ENCODE peak calls at places on chromosomes 11 and 22, in nine cellular contexts. Z is LoVo, Y is activated T-helper 1 cell treated with Interleukin-2 at 50 U/mL for 16 hours, V is NCI-H82, K is body of pancreas, X is activated T-cell treated with anti-CD3 and anti-CD28 coated beads for 4 hours, J is GM12891, A is HCT116, W is NCI-H345. G is an unnamed sample.

GRCh38 chr22:17911312-17911705 is 113.1 kb downstream of the MICAL3 start:
- DNase-seq in Y (no peak), X (no peak), J (no peak), Z (no peak), A (no peak), W (no peak), K (no peak), V (no peak), G (no peak)

GRCh38 chr22:43923631-43924548 is at the start of gene PNPLA3:
- DNase-seq in A (peak), X (peak), K (peak), J (peak), W (peak), V (peak), Y (peak), Z (peak), G (peak)

GRCh38 chr11:64735860-64736259 is 8.1 kb downstream of the RASGRP2 start:
- DNase-seq in A (no peak), V (no peak), J (no peak), X (no peak), Z (no peak), W (no peak), Y (no peak), K (no peak), G (no peak)

GRCh38 chr22:43823911-43824665 is 12.0 kb upstream of the EFCAB6 start:
- DNase-seq in J (no peak), Z (no peak), V (no peak), W (no peak), X (no peak), K (no peak), A (no peak), Y (no peak), G (no peak)

GRCh38 chr11:12455938-12456337 is 78.6 kb downstream of the PARVA start:
- DNase-seq in Z (no peak), W (no peak), X (no peak), J (no peak), A (no peak), K (no peak), Y (no peak), V (no peak), G (no peak)

GRCh38 chr11:117075186-117075585 is 23.0 kb downstream of the SIK3 start:
- DNase-seq in K (no peak), Z (no peak), V (no peak), Y (no peak), A (no peak), J (no peak), W (no peak), X (no peak), G (no peak)

GRCh38 chr22:40332319-40332781 is 13.9 kb upstream of the ADSL start:
- DNase-seq in X (no peak), J (no peak), Y (no peak), V (no peak), W (no peak), K (no peak), A (no peak), Z (no peak), G (no peak)

GRCh38 chr22:49305215-49305965 is 522.3 kb downstream of the BRD1 start:
- DNase-seq in Y (peak), V (peak), K (peak), W (peak), J (peak), Z (peak), A (peak), X (peak), G (no peak)

GRCh38 chr11:129300099-129300498 is 75.5 kb upstream of the BARX2 start:
- DNase-seq in Y (no peak), V (no peak), X (no peak), J (no peak), K (no peak), W (no peak), A (no peak), Z (no peak), G (no peak)

GRCh38 chr11:95549276-95549675 is 240.3 kb downstream of the FAM76B start:
- DNase-seq in V (no peak), W (no peak), X (no peak), Y (no peak), K (no peak), A (no peak), Z (no peak), J (no peak), G (no peak)

GRCh38 chr11:59755701-59756495 is 722 bp downstream of the STX3 start:
- DNase-seq in W (peak), V (peak), A (peak), Y (peak), J (no peak), X (peak), Z (peak), K (peak), G (no peak)

GRCh38 chr11:9516113-9516512 is 55.3 kb downstream of the ZNF143 start:
- DNase-seq in V (no peak), K (no peak), X (no peak), W (peak), Z (no peak), J (no peak), A (no peak), Y (no peak), G (no peak)

GRCh38 chr11:15692739-15693138 is 578.0 kb downstream of the INSC start:
- DNase-seq in V (no peak), X (no peak), K (no peak), Z (no peak), W (no peak), J (no peak), Y (no peak), A (no peak), G (no peak)

GRCh38 chr11:43736502-43737193 is 56.1 kb downstream of the HSD17B12 start:
- DNase-seq in V (no peak), K (no peak), J (no peak), X (no peak), A (no peak), W (no peak), Y (no peak), Z (no peak), G (no peak)

GRCh38 chr22:23014250-23014649 is 56.1 kb upstream of the GNAZ start:
- DNase-seq in W (no peak), Z (no peak), V (no peak), K (no peak), J (no peak), A (no peak), Y (no peak), X (no peak), G (no peak)

GRCh38 chr11:9884601-9885000 is 220.7 kb downstream of the SWAP70 start:
- DNase-seq in Z (no peak), V (no peak), W (no peak), Y (no peak), K (no peak), J (no peak), X (no peak), A (no peak), G (no peak)

GRCh38 chr11:117204283-117205080 is 5.3 kb downstream of the TAGLN start:
- DNase-seq in Y (no peak), K (no peak), X (no peak), Z (no peak), A (no peak), J (no peak), V (no peak), W (no peak), G (no peak)

GRCh38 chr11:116852261-116853125 is 15.1 kb upstream of the APOA1 start:
- DNase-seq in V (no peak), J (no peak), K (no peak), A (no peak), W (no peak), Y (no peak), Z (peak), X (no peak), G (peak)

GRCh38 chr22:39012525-39013516 is 1.2 kb upstream of the APOBEC3C start:
- DNase-seq in K (no peak), J (no peak), A (no peak), Z (no peak), V (no peak), W (no peak), Y (no peak), X (no peak), G (no peak)

GRCh38 chr11:13329670-13330401 is 52.2 kb downstream of the BMAL1 start:
- DNase-seq in K (no peak), Z (no peak), J (no peak), V (peak), A (no peak), W (peak), X (no peak), Y (no peak), G (peak)

GRCh38 chr22:27299181-27300085 is 502.1 kb downstream of the MN1 start:
- DNase-seq in K (no peak), V (peak), W (no peak), J (no peak), X (no peak), Y (no peak), A (no peak), Z (no peak), G (no peak)

GRCh38 chr11:123594188-123594901 is 60.1 kb downstream of the SCN3B start:
- DNase-seq in W (no peak), X (no peak), J (no peak), A (no peak), K (no peak), V (no peak), Y (no peak), Z (no peak), G (no peak)

GRCh38 chr11:120310875-120311274 is 14.2 kb upstream of the TLCD5 start:
- DNase-seq in W (no peak), Z (no peak), Y (no peak), V (no peak), K (no peak), J (no peak), X (no peak), A (no peak), G (no peak)

GRCh38 chr11:2806351-2807058 is 79.1 kb downstream of the CDKN1C start:
- DNase-seq in K (peak), J (no peak), Y (no peak), Z (no peak), X (no peak), V (no peak), A (no peak), W (no peak), G (no peak)

GRCh38 chr11:69640995-69641581 is at the start of gene CCND1:
- DNase-seq in W (peak), V (peak), Z (peak), X (no peak), K (peak), A (peak), Y (no peak), J (no peak), G (peak)

GRCh38 chr11:13038366-13038765 is 29.2 kb downstream of the RASSF10 start:
- DNase-seq in Y (no peak), J (no peak), X (no peak), Z (no peak), W (no peak), K (no peak), A (no peak), V (no peak), G (no peak)

GRCh38 chr11:124900464-124900863 is 2.8 kb upstream of the ROBO4 start:
- DNase-seq in K (no peak), J (no peak), Y (no peak), Z (peak), A (peak), V (no peak), W (no peak), X (no peak), G (no peak)

GRCh38 chr11:130452941-130453340 is 4.5 kb downstream of the ADAMTS15 start:
- DNase-seq in Z (no peak), J (no peak), V (no peak), Y (no peak), A (no peak), K (no peak), X (no peak), W (no peak), G (no peak)

GRCh38 chr11:24046731-24047130 is 450.1 kb upstream of the LUZP2 start:
- DNase-seq in X (no peak), Y (no peak), W (no peak), K (no peak), V (no peak), J (no peak), A (no peak), Z (no peak), G (no peak)

GRCh38 chr11:97909544-97910394 is 1111.0 kb upstream of the CNTN5 start:
- DNase-seq in K (no peak), Y (no peak), V (no peak), Z (no peak), J (no peak), X (no peak), W (no peak), A (no peak), G (no peak)

GRCh38 chr11:78893996-78894395 is 319.3 kb upstream of the NARS2 start:
- DNase-seq in Z (no peak), K (no peak), A (no peak), Y (no peak), X (no peak), W (no peak), J (no peak), V (no peak), G (no peak)

GRCh38 chr11:69603163-69603836 is 37.7 kb upstream of the CCND1 start:
- DNase-seq in K (no peak), Z (no peak), V (no peak), Y (no peak), X (no peak), W (no peak), A (no peak), J (no peak), G (no peak)

GRCh38 chr22:32591620-32592019 is 117.0 kb downstream of the FBXO7 start:
- DNase-seq in Z (no peak), V (no peak), W (no peak), J (no peak), Y (no peak), K (no peak), A (no peak), X (no peak), G (no peak)

GRCh38 chr11:69209936-69210659 is 54.4 kb downstream of the SMIM38 start:
- DNase-seq in X (no peak), A (no peak), W (no peak), J (no peak), V (no peak), Z (no peak), K (peak), Y (no peak), G (no peak)

GRCh38 chr11:124080319-124081001 is 34.8 kb upstream of the VWA5A start:
- DNase-seq in Y (no peak), W (no peak), X (no peak), V (no peak), K (no peak), Z (no peak), A (no peak), J (no peak), G (peak)

GRCh38 chr11:69186316-69187266 is 30.9 kb downstream of the SMIM38 start:
- DNase-seq in A (no peak), J (no peak), V (peak), W (no peak), Y (no peak), K (no peak), Z (no peak), X (no peak), G (no peak)

GRCh38 chr11:47913569-47914244 is 65.6 kb upstream of the NUP160 start:
- DNase-seq in V (peak), Y (no peak), X (no peak), W (no peak), A (no peak), K (no peak), J (no peak), Z (no peak), G (no peak)

GRCh38 chr22:21025266-21025665 is 7.1 kb downstream of the SLC7A4 start:
- DNase-seq in Y (no peak), J (no peak), V (no peak), W (no peak), X (no peak), K (no peak), A (no peak), Z (no peak), G (no peak)

G was measured in LNCaP clone FGC.